ENCODE peak calls at places on chromosome 5, in five cellular contexts. P, B, Z, G and E are unnamed samples. For H3K4me1, the result is how much of the 10 kb centered on the place peaks cover.

GRCh38 chr5:154470172-154470571 is 7.9 kb downstream of the HAND1 start:
- DNase-seq in P (no peak), B (peak), G (no peak), Z (no peak), E (no peak)

GRCh38 chr5:61245486-61245885 is 83.2 kb upstream of the SMIM15 start:
- DNase-seq in Z (no peak), B (peak), P (no peak), G (no peak), E (no peak)

GRCh38 chr5:122880749-122881148 is 35.3 kb downstream of the SNX24 start:
- DNase-seq in P (no peak), G (no peak), Z (no peak), B (peak), E (no peak)

GRCh38 chr5:27708579-27708978 is 670.2 kb upstream of the CDH9 start:
- DNase-seq in Z (peak), G (no peak), P (no peak), B (peak), E (no peak)

GRCh38 chr5:113034182-113034773 is 57.7 kb downstream of the DCP2 start:
- DNase-seq in P (peak), B (peak), Z (no peak), G (no peak), E (no peak)

GRCh38 chr5:585556-585955 is 26.6 kb upstream of the CEP72 start:
- DNase-seq in P (no peak), G (no peak), B (no peak), Z (no peak), E (no peak)

GRCh38 chr5:173163219-173163618 is 18.9 kb downstream of the BNIP1 start:
- DNase-seq in B (peak), Z (no peak), P (no peak), G (no peak), E (no peak)

GRCh38 chr5:53507013-53507412 is 26.6 kb downstream of the FST start:
- DNase-seq in Z (no peak), B (no peak), P (no peak), G (no peak), E (no peak)

GRCh38 chr5:40260351-40260750 is 419.4 kb upstream of the PTGER4 start:
- DNase-seq in G (no peak), B (peak), Z (no peak), P (no peak), E (no peak)

GRCh38 chr5:136810198-136810823 is 445.0 kb upstream of the TRPC7 start:
- DNase-seq in P (no peak), Z (no peak), G (no peak), B (peak), E (no peak)

GRCh38 chr5:142857405-142857804 is 87.2 kb downstream of the ARHGAP26 start:
- DNase-seq in B (no peak), P (no peak), G (no peak), Z (peak), E (no peak)

GRCh38 chr5:149162401-149163084 is 21.2 kb downstream of the ABLIM3 start:
- DNase-seq in G (no peak), P (no peak), B (no peak), Z (peak), E (no peak)

GRCh38 chr5:171852255-171852681 is 66.7 kb downstream of the SMIM23 start:
- DNase-seq in P (peak), B (no peak), Z (peak), G (no peak), E (no peak)

GRCh38 chr5:60161340-60161934 is 267.9 kb upstream of the PDE4D start:
- DNase-seq in P (peak), Z (peak), B (peak), G (no peak), E (no peak)

GRCh38 chr5:172114875-172115422 is 73.1 kb downstream of the STK10 start:
- DNase-seq in B (no peak), G (no peak), P (no peak), Z (no peak), E (no peak)

GRCh38 chr5:168779333-168779732 is 200.2 kb upstream of the PANK3 start:
- DNase-seq in Z (no peak), B (no peak), G (no peak), P (no peak), E (no peak)

GRCh38 chr5:120362426-120362825 is 101.7 kb upstream of the PRR16 start:
- DNase-seq in G (no peak), P (no peak), Z (no peak), B (no peak), E (no peak)

GRCh38 chr5:124976086-124976485 is 229.6 kb upstream of the ZNF608 start:
- DNase-seq in G (no peak), Z (no peak), P (no peak), B (no peak), E (no peak)

GRCh38 chr5:172444626-172445365 is 9.5 kb downstream of the SH3PXD2B start:
- DNase-seq in Z (no peak), P (no peak), G (no peak), B (no peak), E (peak)

GRCh38 chr5:179801304-179802206 is 5.1 kb downstream of the MGAT4B start:
- DNase-seq in B (peak), G (peak), Z (peak), P (peak), E (no peak)

GRCh38 chr5:83530186-83530585 is 58.6 kb downstream of the VCAN start:
- DNase-seq in B (peak), P (no peak), Z (no peak), G (no peak), E (no peak)

GRCh38 chr5:68071731-68072130 is 143.8 kb upstream of the PIK3R1 start:
- DNase-seq in B (peak), G (no peak), P (no peak), Z (no peak), E (no peak)

GRCh38 chr5:149267241-149267973 is 4.3 kb upstream of the AFAP1L1 start:
- DNase-seq in P (no peak), Z (no peak), B (no peak), G (no peak), E (no peak)

GRCh38 chr5:96024683-96025475 is 63.2 kb upstream of the ELL2 start:
- DNase-seq in G (no peak), Z (no peak), B (no peak), P (no peak), E (no peak)

GRCh38 chr5:79047199-79047598 is 22.3 kb downstream of the DMGDH start:
- DNase-seq in P (no peak), B (no peak), G (no peak), Z (no peak), E (no peak)

GRCh38 chr5:1179383-1179715 is 22.0 kb upstream of the SLC6A19 start:
- DNase-seq in P (no peak), B (no peak), Z (no peak), G (no peak), E (no peak)

GRCh38 chr5:41870621-41871048 is 410 bp upstream of the OXCT1 start:
- DNase-seq in Z (no peak), P (no peak), B (no peak), G (no peak), E (no peak)

GRCh38 chr5:149177911-149178565 is 36.7 kb downstream of the ABLIM3 start:
- DNase-seq in G (no peak), P (no peak), B (no peak), Z (no peak), E (no peak)

GRCh38 chr5:172245823-172246222 is 37.7 kb downstream of the UBTD2 start:
- DNase-seq in P (no peak), Z (no peak), B (peak), G (no peak), E (no peak)

GRCh38 chr5:113909782-113910181 is 396.3 kb downstream of the YTHDC2 start:
- DNase-seq in Z (no peak), G (no peak), P (no peak), B (no peak), E (no peak)

DNA sequence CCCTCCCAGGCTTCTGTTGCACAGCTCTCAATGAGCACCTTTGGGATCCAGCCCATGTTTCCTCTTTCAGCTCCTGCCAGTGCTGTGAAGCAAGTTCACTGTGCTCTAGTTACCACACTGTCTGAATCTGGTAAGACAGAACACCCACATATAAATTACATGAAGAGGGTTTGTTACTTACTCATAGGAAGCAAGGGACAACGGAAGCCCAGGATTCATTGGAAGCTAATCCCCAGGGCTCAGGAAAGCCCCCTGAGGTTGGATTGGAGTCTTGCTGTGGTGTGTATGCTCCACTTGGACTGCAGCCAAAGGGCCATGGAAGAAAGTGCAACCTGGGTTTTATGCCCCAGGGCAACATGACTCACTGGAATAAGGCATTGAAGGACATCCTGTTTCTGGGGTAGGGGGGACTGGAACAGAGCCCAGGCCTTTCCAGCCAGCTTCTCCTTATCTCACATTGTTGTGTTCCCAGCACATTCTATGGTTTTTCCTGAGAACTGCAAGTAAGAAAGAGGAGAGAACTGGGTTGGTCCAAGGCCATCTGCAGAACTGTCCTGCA is 15.6 kb upstream of the CLK4 start:
- DNase-seq in G (no peak), B (peak), P (no peak), Z (no peak), E (no peak)
- H3K4me1 ChIP-seq in G (under half), B (under half), P (under half), Z (under half), E (under half)

GRCh38 chr5:177358333-177358939 is 712 bp downstream of the RGS14 start:
- DNase-seq in B (no peak), G (no peak), Z (no peak), P (no peak), E (no peak)
- H3K4me3 ChIP-seq in B (no peak), G (no peak), Z (no peak), P (no peak), E (no peak)

DNA sequence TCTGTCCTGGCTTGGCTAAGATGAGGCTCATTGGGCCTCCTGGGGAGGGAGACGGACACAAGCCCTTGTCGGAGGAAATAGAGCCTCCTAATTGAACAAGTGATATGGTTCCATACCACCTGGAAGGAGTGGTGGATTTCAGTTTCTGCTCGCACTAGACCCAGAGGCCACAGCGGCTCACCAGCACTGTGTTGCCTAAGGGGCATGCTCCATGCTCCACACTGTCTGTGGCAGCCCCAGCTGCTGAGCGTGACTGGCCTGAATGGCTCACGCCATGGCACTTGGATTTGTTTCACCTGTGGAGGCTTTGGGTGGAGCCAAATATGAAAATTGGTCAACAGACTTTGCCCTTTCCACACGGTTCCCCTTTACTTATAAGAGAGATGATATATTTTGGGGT is 181.1 kb downstream of the HSPA4 start:
- DNase-seq in B (no peak), P (no peak), Z (no peak), G (no peak), E (no peak)
- H3K4me1 ChIP-seq in B (under half), P (under half), Z (under half), G (under half), E (under half)

GRCh38 chr5:141560725-141561483 is 57.9 kb downstream of the DIAPH1 start:
- DNase-seq in Z (peak), B (peak), P (peak), G (peak), E (peak)
- H3K4me3 ChIP-seq in Z (no peak), B (peak), P (peak), G (no peak), E (no peak)

DNA sequence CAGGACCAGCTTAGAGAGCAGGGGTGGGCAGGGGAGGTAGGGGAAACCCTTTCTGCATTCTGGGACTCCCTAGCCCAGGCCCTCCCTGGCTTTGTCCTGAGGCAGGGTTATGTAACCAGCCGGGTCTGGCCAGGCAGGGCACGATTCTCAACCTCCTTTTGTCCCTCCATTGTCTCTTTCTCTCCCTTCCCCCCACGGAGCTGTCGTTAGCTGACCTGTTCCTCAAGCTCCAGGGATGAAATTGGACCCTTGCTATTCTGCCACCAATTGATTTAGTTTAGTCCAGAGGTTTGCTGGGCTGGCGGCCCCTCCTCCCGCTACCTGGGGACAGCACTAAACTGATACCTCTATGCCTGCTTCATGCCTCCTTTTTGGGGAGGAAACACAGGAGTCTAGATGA is 9.4 kb upstream of the NDST1 start:
- DNase-seq in P (peak), G (peak), B (no peak), Z (no peak), E (no peak)
- H3K4me1 ChIP-seq in P (half or more), G (under half), B (under half), Z (half or more), E (under half)

GRCh38 chr5:51384281-51384840 is 1.1 kb downstream of the ISL1 start:
- DNase-seq in B (no peak), G (no peak), P (no peak), Z (no peak), E (no peak)

GRCh38 chr5:51383494-51384081 is 340 bp downstream of the ISL1 start:
- DNase-seq in P (peak), Z (no peak), B (no peak), G (no peak), E (no peak)

GRCh38 chr5:51382508-51382758 is 815 bp upstream of the ISL1 start:
- DNase-seq in Z (no peak), G (no peak), B (no peak), P (no peak), E (no peak)

GRCh38 chr5:51381801-51382507 is 1.3 kb upstream of the ISL1 start:
- DNase-seq in B (no peak), Z (no peak), P (no peak), G (no peak), E (no peak)

GRCh38 chr5:51382759-51383493 is at the start of gene ISL1:
- DNase-seq in B (peak), G (peak), Z (peak), P (peak), E (peak)
- H3K4me3 ChIP-seq in B (peak), G (peak), Z (peak), P (peak), E (peak)

GRCh38 chr5:177427211-177427822 is 841 bp downstream of the GRK6 start:
- DNase-seq in Z (no peak), G (no peak), B (peak), P (peak), E (peak)

GRCh38 chr5:177425196-177425800 is 1.2 kb upstream of the GRK6 start:
- DNase-seq in B (no peak), G (no peak), P (no peak), Z (no peak), E (no peak)

GRCh38 chr5:177427919-177428573 is 1.6 kb downstream of the GRK6 start:
- DNase-seq in Z (no peak), G (no peak), P (no peak), B (no peak), E (no peak)

GRCh38 chr5:177426566-177427210 is at the start of gene GRK6:
- DNase-seq in Z (no peak), B (no peak), P (no peak), G (no peak), E (peak)

GRCh38 chr5:177425801-177426565 is 493 bp upstream of the GRK6 start:
- DNase-seq in B (peak), G (peak), P (peak), Z (peak), E (peak)
- H3K4me1 ChIP-seq in B (under half), G (under half), P (under half), Z (under half), E (under half)